ENCODE peak calls at places on chromosome 5, in six cellular contexts. V, L, E, M, Y and Q are unnamed samples.

GRCh38 chr5:117220730-117221129 is 646.1 kb upstream of the SEMA6A start:
- DNase-seq in V (no peak), L (no peak), E (no peak), M (no peak), Y (no peak), Q (no peak)

GRCh38 chr5:172886974-172887491 is 53.0 kb downstream of the ERGIC1 start:
- DNase-seq in V (no peak), L (no peak), E (no peak), M (peak; percentile 85), Y (no peak), Q (no peak)

GRCh38 chr5:133056891-133057290 is 5.1 kb downstream of the HSPA4 start:
- DNase-seq in V (no peak), L (no peak), E (no peak), M (no peak), Y (no peak), Q (no peak)

GRCh38 chr5:154077692-154078091 is 38.9 kb downstream of the MFAP3 start:
- DNase-seq in V (no peak), L (no peak), E (no peak), M (no peak), Y (peak; percentile 71), Q (no peak)

GRCh38 chr5:157109744-157110143 is 900 bp upstream of the HAVCR2 start:
- DNase-seq in V (no peak), L (no peak), E (no peak), M (no peak), Y (no peak), Q (no peak)

GRCh38 chr5:77844408-77845272 is 68.5 kb upstream of the TBCA start:
- DNase-seq in V (no peak), L (peak; percentile 43), E (peak; percentile 27), M (peak; percentile 32), Y (no peak), Q (peak; percentile 36)

GRCh38 chr5:171521219-171521633 is 101.8 kb downstream of the FGF18 start:
- DNase-seq in V (no peak), L (no peak), E (no peak), M (peak; percentile 91), Y (peak; percentile 95), Q (peak; percentile 52)

GRCh38 chr5:41683181-41683580 is 172.8 kb upstream of the PLCXD3 start:
- DNase-seq in V (no peak), L (no peak), E (no peak), M (no peak), Y (no peak), Q (no peak)

GRCh38 chr5:80129146-80129545 is 94.0 kb downstream of the THBS4 start:
- DNase-seq in V (no peak), L (no peak), E (no peak), M (no peak), Y (no peak), Q (no peak)

GRCh38 chr5:66306105-66306843 is 162.2 kb downstream of the SREK1 start:
- DNase-seq in V (no peak), L (peak; percentile 45), E (peak; percentile 40), M (peak; percentile 85), Y (peak; percentile 57), Q (peak; percentile 84)

GRCh38 chr5:55363861-55364260 is 56.1 kb downstream of the MTREX start:
- DNase-seq in V (no peak), L (no peak), E (no peak), M (peak; percentile 78), Y (no peak), Q (no peak)

GRCh38 chr5:109767997-109768396 is 78.3 kb downstream of the MAN2A1 start:
- DNase-seq in V (no peak), L (no peak), E (no peak), M (no peak), Y (no peak), Q (no peak)